ENCODE peak calls at places on chromosomes 16 and 17, in four cellular contexts. One of them, this sample, is unnamed.

GRCh38 chr17:66829386-66829864 is 5.5 kb upstream of the CACNG5 start:
- DNase-seq in left ventricle myocardium inferior: no peak
- DNase-seq in dorsolateral prefrontal cortex: no peak
- DNase-seq in fibroblast of pulmonary artery: peak
- DNase-seq in this sample: peak

GRCh38 chr17:42354956-42355843 is 33.0 kb downstream of the STAT3 start:
- DNase-seq in left ventricle myocardium inferior: no peak
- DNase-seq in dorsolateral prefrontal cortex: no peak
- DNase-seq in fibroblast of pulmonary artery: peak
- DNase-seq in this sample: no peak

GRCh38 chr17:54956802-54957201 is 11.7 kb downstream of the COX11 start:
- DNase-seq in left ventricle myocardium inferior: no peak
- DNase-seq in dorsolateral prefrontal cortex: no peak
- DNase-seq in fibroblast of pulmonary artery: no peak
- DNase-seq in this sample: no peak

GRCh38 chr16:19138601-19139000 is 24.8 kb downstream of the ITPRIPL2 start:
- DNase-seq in left ventricle myocardium inferior: peak
- DNase-seq in dorsolateral prefrontal cortex: no peak
- DNase-seq in fibroblast of pulmonary artery: peak
- DNase-seq in this sample: no peak

GRCh38 chr16:813204-813915 is 12.8 kb upstream of the GNG13 start:
- DNase-seq in left ventricle myocardium inferior: peak
- DNase-seq in dorsolateral prefrontal cortex: peak
- DNase-seq in fibroblast of pulmonary artery: peak
- DNase-seq in this sample: peak

GRCh38 chr16:2724088-2724676 is 4.2 kb upstream of the PRSS27 start:
- DNase-seq in left ventricle myocardium inferior: no peak
- DNase-seq in dorsolateral prefrontal cortex: no peak
- DNase-seq in fibroblast of pulmonary artery: no peak
- DNase-seq in this sample: no peak

GRCh38 chr17:4109424-4109823 is 33.4 kb downstream of the ZZEF1 start:
- DNase-seq in left ventricle myocardium inferior: no peak
- DNase-seq in dorsolateral prefrontal cortex: no peak
- DNase-seq in fibroblast of pulmonary artery: no peak
- DNase-seq in this sample: no peak

GRCh38 chr16:85847036-85847435 is 47.5 kb downstream of the COX4I1 start:
- DNase-seq in left ventricle myocardium inferior: no peak
- DNase-seq in dorsolateral prefrontal cortex: no peak
- DNase-seq in fibroblast of pulmonary artery: no peak
- DNase-seq in this sample: no peak

GRCh38 chr17:16989953-16990860 is 18.3 kb upstream of the TNFRSF13B start:
- DNase-seq in left ventricle myocardium inferior: no peak
- DNase-seq in dorsolateral prefrontal cortex: no peak
- DNase-seq in fibroblast of pulmonary artery: no peak
- DNase-seq in this sample: no peak

GRCh38 chr17:77429985-77430752 is 289.4 kb downstream of the SEC14L1 start:
- DNase-seq in left ventricle myocardium inferior: peak
- DNase-seq in dorsolateral prefrontal cortex: peak
- DNase-seq in fibroblast of pulmonary artery: peak
- DNase-seq in this sample: peak

GRCh38 chr16:7268182-7268581 is 64.5 kb upstream of the RBFOX1 start:
- DNase-seq in left ventricle myocardium inferior: no peak
- DNase-seq in dorsolateral prefrontal cortex: no peak
- DNase-seq in fibroblast of pulmonary artery: no peak
- DNase-seq in this sample: peak

GRCh38 chr17:7439462-7440112 is at the start of gene FGF11:
- DNase-seq in left ventricle myocardium inferior: no peak
- DNase-seq in dorsolateral prefrontal cortex: no peak
- DNase-seq in fibroblast of pulmonary artery: no peak
- DNase-seq in this sample: no peak

GRCh38 chr17:43591750-43592562 is 45.8 kb upstream of the ETV4 start:
- DNase-seq in left ventricle myocardium inferior: peak
- DNase-seq in dorsolateral prefrontal cortex: no peak
- DNase-seq in fibroblast of pulmonary artery: peak
- DNase-seq in this sample: peak

GRCh38 chr17:385195-385835 is 32.7 kb upstream of the RPH3AL start:
- DNase-seq in left ventricle myocardium inferior: peak
- DNase-seq in dorsolateral prefrontal cortex: no peak
- DNase-seq in fibroblast of pulmonary artery: no peak
- DNase-seq in this sample: peak

GRCh38 chr17:58270476-58271290 is 10.1 kb downstream of the MPO start:
- DNase-seq in left ventricle myocardium inferior: no peak
- DNase-seq in dorsolateral prefrontal cortex: no peak
- DNase-seq in fibroblast of pulmonary artery: no peak
- DNase-seq in this sample: no peak

GRCh38 chr17:56536766-56537165 is 56.7 kb upstream of the NOG start:
- DNase-seq in left ventricle myocardium inferior: no peak
- DNase-seq in dorsolateral prefrontal cortex: no peak
- DNase-seq in fibroblast of pulmonary artery: no peak
- DNase-seq in this sample: no peak

GRCh38 chr17:44171931-44172455 is 1.5 kb downstream of the ASB16 start:
- DNase-seq in left ventricle myocardium inferior: no peak
- DNase-seq in dorsolateral prefrontal cortex: no peak
- DNase-seq in fibroblast of pulmonary artery: no peak
- DNase-seq in this sample: no peak

GRCh38 chr16:19175492-19176262 is 7.6 kb downstream of the SYT17 start:
- DNase-seq in left ventricle myocardium inferior: no peak
- DNase-seq in dorsolateral prefrontal cortex: no peak
- DNase-seq in fibroblast of pulmonary artery: peak
- DNase-seq in this sample: no peak

GRCh38 chr16:50662306-50662940 is 18.7 kb downstream of the SNX20 start:
- DNase-seq in left ventricle myocardium inferior: no peak
- DNase-seq in dorsolateral prefrontal cortex: no peak
- DNase-seq in fibroblast of pulmonary artery: no peak
- DNase-seq in this sample: no peak

GRCh38 chr16:82124651-82125050 is 45.4 kb downstream of the MPHOSPH6 start:
- DNase-seq in left ventricle myocardium inferior: no peak
- DNase-seq in dorsolateral prefrontal cortex: no peak
- DNase-seq in fibroblast of pulmonary artery: no peak
- DNase-seq in this sample: no peak

GRCh38 chr16:67773569-67774456 is 32.5 kb downstream of the RANBP10 start:
- DNase-seq in left ventricle myocardium inferior: peak
- DNase-seq in dorsolateral prefrontal cortex: no peak
- DNase-seq in fibroblast of pulmonary artery: peak
- DNase-seq in this sample: no peak

GRCh38 chr17:39196820-39197331 is 593 bp downstream of the CACNB1 start:
- DNase-seq in left ventricle myocardium inferior: no peak
- DNase-seq in dorsolateral prefrontal cortex: no peak
- DNase-seq in fibroblast of pulmonary artery: no peak
- DNase-seq in this sample: no peak

GRCh38 chr16:84571506-84571905 is 46.4 kb downstream of the COTL1 start:
- DNase-seq in left ventricle myocardium inferior: no peak
- DNase-seq in dorsolateral prefrontal cortex: no peak
- DNase-seq in fibroblast of pulmonary artery: no peak
- DNase-seq in this sample: no peak

GRCh38 chr17:50630524-50631194 is 4.0 kb upstream of the ABCC3 start:
- DNase-seq in left ventricle myocardium inferior: no peak
- DNase-seq in dorsolateral prefrontal cortex: no peak
- DNase-seq in fibroblast of pulmonary artery: peak
- DNase-seq in this sample: peak

GRCh38 chr16:68286153-68287074 is 22.1 kb downstream of the SLC7A6 start:
- DNase-seq in left ventricle myocardium inferior: no peak
- DNase-seq in dorsolateral prefrontal cortex: no peak
- DNase-seq in fibroblast of pulmonary artery: no peak
- DNase-seq in this sample: no peak

GRCh38 chr17:8375738-8376259 is 705 bp downstream of the KRABD2 start:
- DNase-seq in left ventricle myocardium inferior: no peak
- DNase-seq in dorsolateral prefrontal cortex: no peak
- DNase-seq in fibroblast of pulmonary artery: no peak
- DNase-seq in this sample: peak

GRCh38 chr17:31595666-31596381 is 204.3 kb downstream of the RAB11FIP4 start:
- DNase-seq in left ventricle myocardium inferior: no peak
- DNase-seq in dorsolateral prefrontal cortex: no peak
- DNase-seq in fibroblast of pulmonary artery: no peak
- DNase-seq in this sample: no peak

GRCh38 chr16:89478576-89479221 is 11.7 kb downstream of the ANKRD11 start:
- DNase-seq in left ventricle myocardium inferior: no peak
- DNase-seq in dorsolateral prefrontal cortex: no peak
- DNase-seq in fibroblast of pulmonary artery: peak
- DNase-seq in this sample: no peak

GRCh38 chr17:45353047-45353446 is 36.2 kb upstream of the MAP3K14 start:
- DNase-seq in left ventricle myocardium inferior: no peak
- DNase-seq in dorsolateral prefrontal cortex: no peak
- DNase-seq in fibroblast of pulmonary artery: no peak
- DNase-seq in this sample: peak

GRCh38 chr16:67115649-67116048 is 5.9 kb downstream of the PHAF1 start:
- DNase-seq in left ventricle myocardium inferior: no peak
- DNase-seq in dorsolateral prefrontal cortex: no peak
- DNase-seq in fibroblast of pulmonary artery: peak
- DNase-seq in this sample: no peak

GRCh38 chr16:68496689-68497088 is 42.4 kb upstream of the ZFP90 start:
- DNase-seq in left ventricle myocardium inferior: no peak
- DNase-seq in dorsolateral prefrontal cortex: no peak
- DNase-seq in fibroblast of pulmonary artery: no peak
- DNase-seq in this sample: no peak

GRCh38 chr17:13523164-13523563 is 78.6 kb downstream of the HS3ST3A1 start:
- DNase-seq in left ventricle myocardium inferior: no peak
- DNase-seq in dorsolateral prefrontal cortex: no peak
- DNase-seq in fibroblast of pulmonary artery: no peak
- DNase-seq in this sample: no peak

GRCh38 chr17:13521784-13522183 is 79.9 kb downstream of the HS3ST3A1 start:
- DNase-seq in left ventricle myocardium inferior: no peak
- DNase-seq in dorsolateral prefrontal cortex: no peak
- DNase-seq in fibroblast of pulmonary artery: no peak
- DNase-seq in this sample: no peak

GRCh38 chr17:13520899-13521572 is 80.7 kb downstream of the HS3ST3A1 start:
- DNase-seq in left ventricle myocardium inferior: no peak
- DNase-seq in dorsolateral prefrontal cortex: no peak
- DNase-seq in fibroblast of pulmonary artery: peak
- DNase-seq in this sample: no peak

GRCh38 chr17:13522749-13523148 is 79.0 kb downstream of the HS3ST3A1 start:
- DNase-seq in left ventricle myocardium inferior: no peak
- DNase-seq in dorsolateral prefrontal cortex: no peak
- DNase-seq in fibroblast of pulmonary artery: no peak
- DNase-seq in this sample: no peak

GRCh38 chr17:13525876-13526275 is 75.9 kb downstream of the HS3ST3A1 start:
- DNase-seq in left ventricle myocardium inferior: no peak
- DNase-seq in dorsolateral prefrontal cortex: no peak
- DNase-seq in fibroblast of pulmonary artery: no peak
- DNase-seq in this sample: no peak
- TF ChIP-seq CTCF in left ventricle myocardium inferior: no peak
- TF ChIP-seq CTCF in dorsolateral prefrontal cortex: no peak
- TF ChIP-seq CTCF in fibroblast of pulmonary artery: no peak
- TF ChIP-seq CTCF in this sample: no peak

DNA sequence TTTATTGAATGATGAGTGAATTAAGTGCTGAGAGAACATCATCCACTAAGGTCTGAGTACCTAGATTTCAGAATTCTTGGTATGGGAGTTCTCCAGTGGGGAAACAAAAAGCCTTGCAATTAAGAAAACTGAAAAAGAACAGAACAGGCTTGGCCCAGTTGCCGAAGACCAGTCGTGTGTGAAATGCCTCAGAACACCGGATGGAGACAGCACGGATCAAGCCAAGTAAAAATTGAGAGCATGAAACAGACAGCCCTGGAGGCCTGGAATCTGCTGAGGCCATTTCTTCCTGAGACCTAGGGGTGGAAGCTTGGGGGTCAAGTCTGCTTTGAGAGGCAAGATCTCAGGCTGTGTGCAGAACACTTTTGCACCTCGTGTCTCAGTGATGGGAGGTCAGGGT is 43.3 kb downstream of the GRIN2A start:
- DNase-seq in left ventricle myocardium inferior: no peak
- DNase-seq in dorsolateral prefrontal cortex: no peak
- DNase-seq in fibroblast of pulmonary artery: no peak
- DNase-seq in this sample: no peak
- TF ChIP-seq CTCF in left ventricle myocardium inferior: no peak
- TF ChIP-seq CTCF in dorsolateral prefrontal cortex: no peak
- TF ChIP-seq CTCF in fibroblast of pulmonary artery: no peak
- TF ChIP-seq CTCF in this sample: no peak

GRCh38 chr16:78281115-78281514 is 181.7 kb downstream of the WWOX start:
- DNase-seq in left ventricle myocardium inferior: no peak
- DNase-seq in dorsolateral prefrontal cortex: no peak
- DNase-seq in fibroblast of pulmonary artery: no peak
- DNase-seq in this sample: no peak

GRCh38 chr16:78278047-78278446 is 178.6 kb downstream of the WWOX start:
- DNase-seq in left ventricle myocardium inferior: no peak
- DNase-seq in dorsolateral prefrontal cortex: no peak
- DNase-seq in fibroblast of pulmonary artery: no peak
- DNase-seq in this sample: no peak

GRCh38 chr16:78275420-78275819 is 176.0 kb downstream of the WWOX start:
- DNase-seq in left ventricle myocardium inferior: no peak
- DNase-seq in dorsolateral prefrontal cortex: no peak
- DNase-seq in fibroblast of pulmonary artery: no peak
- DNase-seq in this sample: no peak

GRCh38 chr16:78274771-78275170 is 175.3 kb downstream of the WWOX start:
- DNase-seq in left ventricle myocardium inferior: no peak
- DNase-seq in dorsolateral prefrontal cortex: no peak
- DNase-seq in fibroblast of pulmonary artery: no peak
- DNase-seq in this sample: no peak

DNA sequence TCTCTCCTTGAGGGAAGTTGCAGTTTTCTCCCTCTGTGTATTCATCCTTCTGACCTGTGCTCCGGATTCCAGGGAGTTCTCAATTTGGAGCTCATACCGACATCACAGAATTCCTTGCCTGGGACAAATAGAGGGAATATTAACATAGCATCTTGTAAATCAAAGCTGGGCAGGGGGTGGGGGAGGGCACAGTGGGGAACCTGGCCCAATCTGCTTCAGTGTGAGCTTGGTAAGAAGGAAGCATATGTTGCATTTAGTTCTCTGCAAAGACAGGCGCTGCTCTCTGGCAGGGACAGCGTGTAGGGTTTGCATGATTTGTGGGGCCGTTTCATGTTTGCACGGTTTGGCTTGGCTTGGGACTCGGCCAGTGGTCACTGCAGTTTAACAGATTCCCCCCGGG is 177.9 kb downstream of the WWOX start:
- DNase-seq in left ventricle myocardium inferior: no peak
- DNase-seq in dorsolateral prefrontal cortex: no peak
- DNase-seq in fibroblast of pulmonary artery: no peak
- DNase-seq in this sample: no peak
- TF ChIP-seq CTCF in left ventricle myocardium inferior: no peak
- TF ChIP-seq CTCF in dorsolateral prefrontal cortex: no peak
- TF ChIP-seq CTCF in fibroblast of pulmonary artery: no peak
- TF ChIP-seq CTCF in this sample: no peak

DNA sequence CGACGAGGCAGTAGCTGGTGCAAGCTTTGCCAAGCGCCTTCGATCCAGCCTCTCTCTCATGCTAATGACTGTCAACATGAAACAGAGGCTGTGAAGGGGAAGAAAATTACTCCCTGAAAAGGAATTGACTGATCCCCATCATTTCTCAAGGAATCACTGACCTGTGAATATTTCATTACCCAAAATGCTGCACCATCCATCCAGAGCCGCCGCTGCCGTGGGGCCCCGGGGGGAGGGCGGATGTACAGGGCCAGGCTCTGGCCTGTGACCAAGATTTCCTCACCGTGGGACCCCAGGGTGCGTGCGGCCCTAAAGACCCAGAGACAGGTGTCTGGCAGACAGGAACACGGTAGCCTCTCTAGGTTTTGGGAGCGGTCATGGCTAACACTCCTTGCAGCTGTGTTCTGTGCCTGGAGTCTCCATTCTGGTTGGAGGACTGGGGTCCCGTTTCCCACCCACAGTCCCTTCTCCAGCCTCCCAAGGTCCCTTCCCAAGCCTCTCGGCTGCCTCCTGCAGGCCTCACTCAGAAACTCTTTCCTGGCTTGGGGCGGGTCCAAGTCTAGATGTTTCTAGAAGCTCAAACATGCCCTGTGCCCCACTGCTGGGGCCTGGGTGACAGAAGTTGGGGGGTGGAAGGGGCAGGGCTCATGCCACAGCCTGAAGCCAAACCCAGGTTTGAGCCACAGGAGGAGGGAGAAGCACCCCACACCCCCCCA is 73.3 kb downstream of the ENGASE start:
- DNase-seq in left ventricle myocardium inferior: no peak
- DNase-seq in dorsolateral prefrontal cortex: no peak
- DNase-seq in fibroblast of pulmonary artery: no peak
- DNase-seq in this sample: no peak
- TF ChIP-seq CTCF in left ventricle myocardium inferior: no peak
- TF ChIP-seq CTCF in dorsolateral prefrontal cortex: no peak
- TF ChIP-seq CTCF in fibroblast of pulmonary artery: no peak
- TF ChIP-seq CTCF in this sample: no peak

This sample was measured in GM13976.